ENCODE peak calls at places on chromosomes 1 and 21, in five cellular contexts. Q is GM12878, V is left lung, M is tibial artery, L is fibroblast of mammary gland. S is an unnamed sample.

GRCh38 chr1:183653468-183653794 is 315 bp upstream of the APOBEC4 start:
- DNase-seq in V (no peak), M (no peak), L (no peak), Q (no peak), S (no peak)

GRCh38 chr1:14599173-14599754 is 779 bp downstream of the KAZN start:
- DNase-seq in V (peak; percentile 71), M (no peak), Q (no peak), L (no peak), S (no peak)

GRCh38 chr1:4170953-4171352 is 270.9 kb upstream of the C1orf174 start:
- DNase-seq in Q (no peak), V (no peak), M (peak; percentile 25), L (no peak), S (peak; percentile 44)

GRCh38 chr1:213374369-213374768 is 323.3 kb downstream of the RPS6KC1 start:
- DNase-seq in M (no peak), Q (no peak), V (no peak), L (peak; percentile 43), S (peak; percentile 58)

GRCh38 chr1:209876091-209876800 is 48.5 kb downstream of the UTP25 start:
- DNase-seq in Q (no peak), V (no peak), L (no peak), M (no peak), S (no peak)

GRCh38 chr1:33429332-33429731 is 1.6 kb downstream of the PHC2 start:
- DNase-seq in V (no peak), L (no peak), Q (no peak), M (no peak), S (no peak)

GRCh38 chr1:231934797-231935196 is 308.2 kb downstream of the DISC1 start:
- DNase-seq in L (no peak), V (no peak), M (no peak), Q (no peak), S (no peak)

GRCh38 chr1:109767596-109768334 is 4.0 kb upstream of the EPS8L3 start:
- DNase-seq in L (no peak), M (peak; percentile 53), V (no peak), Q (no peak), S (no peak)

GRCh38 chr1:2588661-2589330 is 2.2 kb downstream of the PRXL2B start:
- DNase-seq in L (no peak), M (no peak), Q (no peak), V (peak; percentile 79), S (no peak)

GRCh38 chr1:40657046-40657445 is 8.4 kb downstream of the RIMS3 start:
- DNase-seq in V (no peak), M (no peak), L (no peak), Q (no peak), S (no peak)

GRCh38 chr21:30194701-30195299 is 21.1 kb downstream of the CLDN8 start:
- DNase-seq in Q (no peak), L (peak; percentile 57), M (no peak), V (no peak), S (peak; percentile 59)

GRCh38 chr1:152167835-152168534 is 9.0 kb upstream of the RPTN start:
- DNase-seq in L (peak; percentile 93), Q (no peak), M (no peak), V (no peak), S (peak; percentile 65)

GRCh38 chr1:232174306-232174705 is 455.6 kb downstream of the SIPA1L2 start:
- DNase-seq in L (no peak), Q (no peak), V (no peak), M (no peak), S (no peak)

GRCh38 chr1:236065509-236066005 is 667 bp upstream of the NID1 start:
- DNase-seq in Q (no peak), L (no peak), V (no peak), M (peak; percentile 72), S (no peak)

GRCh38 chr1:231206856-231207255 is 34.2 kb upstream of the GNPAT start:
- DNase-seq in Q (no peak), V (no peak), L (no peak), M (no peak), S (peak; percentile 17)

DNA sequence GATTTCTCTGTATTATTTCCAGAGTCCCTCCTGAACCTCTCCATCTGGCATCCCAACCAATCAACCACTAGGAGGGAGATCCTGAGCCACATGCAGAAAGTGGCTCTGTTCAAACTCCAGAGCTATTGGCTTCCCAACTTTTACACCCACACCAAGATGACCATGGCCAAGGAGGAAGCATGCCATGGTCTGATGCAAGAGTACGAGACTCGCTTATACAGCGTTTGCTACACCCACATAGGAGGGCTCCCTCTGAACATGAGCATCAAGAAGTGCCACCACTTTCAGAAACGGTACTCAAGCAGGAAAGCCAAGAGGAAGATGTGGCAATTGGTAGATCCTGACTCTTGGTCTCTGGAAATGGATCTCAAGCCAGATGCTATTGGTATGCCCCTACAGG is 23.6 kb downstream of the RGSL1 start:
- DNase-seq in V (no peak), L (no peak), M (no peak), Q (no peak), S (no peak)
- TF ChIP-seq CTCF in V (no peak), L (no peak), M (no peak), Q (no peak), S (no peak)

DNA sequence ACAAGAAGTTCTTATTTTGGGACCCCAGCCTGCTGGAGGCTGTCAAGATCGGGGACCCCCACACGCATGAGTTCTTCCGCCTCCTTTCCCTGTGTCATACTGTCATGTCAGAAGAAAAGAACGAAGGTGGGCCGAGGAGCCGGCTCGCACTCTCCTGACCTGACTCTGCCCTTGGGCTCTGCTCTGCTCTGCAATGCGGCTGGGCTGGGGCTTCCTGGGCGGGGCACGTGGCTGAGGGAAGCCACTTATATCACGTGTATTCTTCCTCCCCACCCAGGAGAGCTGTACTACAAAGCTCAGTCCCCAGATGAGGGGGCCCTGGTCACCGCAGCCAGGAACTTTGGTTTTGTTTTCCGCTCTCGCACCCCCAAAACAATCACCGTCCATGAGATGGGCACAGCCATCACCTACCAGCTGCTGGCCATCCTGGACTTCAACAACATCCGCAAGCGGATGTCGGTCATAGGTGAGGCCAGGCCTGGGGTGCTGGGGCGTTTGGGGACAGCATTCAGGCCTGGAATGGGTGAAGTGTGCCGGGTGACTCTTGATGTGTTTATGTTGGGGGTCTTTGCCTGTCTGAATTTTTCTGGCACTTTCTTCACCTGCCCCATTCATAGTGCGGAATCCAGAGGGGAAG is 17.6 kb downstream of the ATP8B2 start:
- DNase-seq in L (no peak), V (peak; percentile 86), Q (no peak), M (no peak), S (no peak)
- H3K4me3 ChIP-seq in L (no peak overlapping the region), V (no peak overlapping the region), Q (no peak overlapping the region), M (no peak overlapping the region), S (no peak overlapping the region)

GRCh38 chr1:156680056-156680455 is 2.8 kb upstream of the NES start:
- DNase-seq in M (no peak), Q (no peak), L (no peak), V (no peak), S (no peak)

GRCh38 chr1:156684227-156684782 is 7.1 kb upstream of the NES start:
- DNase-seq in Q (no peak), V (no peak), L (peak; percentile 82), M (no peak), S (peak; percentile 46)

GRCh38 chr1:156681196-156681595 is 4.0 kb upstream of the NES start:
- DNase-seq in M (no peak), L (no peak), V (no peak), Q (no peak), S (no peak)

GRCh38 chr1:156677616-156678596 is 699 bp upstream of the NES start:
- DNase-seq in M (peak; percentile 84), Q (no peak), L (peak; percentile 84), V (peak; percentile 64), S (peak; percentile 68)

GRCh38 chr1:156682166-156682890 is 5.1 kb upstream of the NES start:
- DNase-seq in V (no peak), L (no peak), M (no peak), Q (no peak), S (no peak)
- TF ChIP-seq CTCF in V (no peak), L (no peak), M (no peak), Q (no peak), S (no peak)

GRCh38 chr1:1420654-1421134 is 382 bp downstream of the ANKRD65 start:
- DNase-seq in Q (no peak), L (no peak), V (no peak), M (no peak), S (no peak)
- H3K4me3 ChIP-seq in Q (no peak overlapping the region), L (no peak overlapping the region), V (peak overlapping the region; percentile 41), M (peak overlapping the region; percentile 29), S (no peak overlapping the region)

DNA sequence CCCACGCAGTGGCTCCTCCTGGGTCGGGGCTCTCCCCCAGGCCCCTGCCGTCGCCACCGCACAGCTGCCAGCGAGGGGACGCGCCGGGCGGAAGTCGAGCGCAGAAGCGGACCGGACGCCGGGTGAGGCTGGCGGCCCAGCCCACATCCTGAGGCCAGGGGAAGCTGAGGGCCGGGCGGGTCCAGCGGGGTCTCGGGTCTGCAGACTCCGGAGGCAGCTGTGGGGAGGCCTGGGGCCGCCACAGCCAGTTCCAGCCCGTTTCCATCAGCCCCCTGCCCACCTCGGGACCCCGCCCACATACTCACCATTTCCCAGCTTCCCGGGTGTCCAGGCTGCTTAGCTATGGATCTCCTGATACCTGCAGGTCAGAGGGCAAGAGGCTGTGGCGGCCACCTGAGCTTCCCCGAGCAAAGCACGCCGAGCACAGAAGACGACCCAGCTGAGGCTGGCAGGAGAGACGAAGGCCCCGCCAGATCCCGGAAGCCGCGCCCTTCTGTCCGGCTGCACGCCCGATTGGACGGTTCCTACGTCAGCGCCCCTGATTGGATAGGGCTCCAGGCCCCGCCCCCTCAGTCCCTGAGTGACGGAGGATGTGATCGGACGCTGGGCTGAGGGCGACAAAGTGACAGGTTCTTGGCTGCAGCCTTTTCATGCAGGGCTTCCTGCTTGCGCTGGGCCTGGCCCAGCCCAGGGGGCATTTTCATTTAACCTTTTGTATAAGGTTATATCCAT is 38.7 kb upstream of the ZNF124 start:
- DNase-seq in M (peak; percentile 99), Q (peak; percentile 87), L (peak; percentile 84), V (peak; percentile 96), S (peak; percentile 98)
- TF ChIP-seq CTCF in M (no peak), Q (no peak), L (no peak), V (no peak), S (no peak)

DNA sequence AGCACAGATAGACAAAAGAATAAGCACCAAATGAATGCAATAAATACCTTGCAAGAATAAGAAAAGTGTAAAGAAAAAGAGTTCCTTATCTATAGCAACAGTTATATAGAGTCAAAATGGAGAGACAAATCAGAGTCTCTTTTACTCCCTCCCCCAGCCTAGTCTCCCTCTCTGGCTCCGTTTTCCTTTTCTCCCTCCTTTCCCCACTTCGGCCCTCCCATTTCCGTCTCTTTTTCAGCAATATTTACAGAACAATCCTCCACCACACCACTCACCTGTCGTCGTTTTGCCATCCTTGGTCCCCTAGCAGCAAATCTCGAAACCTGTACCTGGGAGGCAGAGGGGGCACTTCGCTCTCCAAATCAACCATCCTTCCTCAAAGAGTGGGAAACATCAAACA is 300 bp downstream of the KCNT2 start:
- DNase-seq in L (no peak), M (no peak), Q (no peak), V (no peak), S (no peak)
- H3K4me3 ChIP-seq in L (peak overlapping the region; percentile 64), M (peak overlapping the region; percentile 56), Q (no peak overlapping the region), V (peak overlapping the region; percentile 44), S (no peak overlapping the region)

GRCh38 chr1:160781129-160781808 is 14.7 kb upstream of the LY9 start:
- DNase-seq in L (no peak), V (no peak), Q (no peak), M (no peak), S (no peak)
- TF ChIP-seq CTCF in L (no peak), V (no peak), Q (no peak), M (no peak), S (no peak)

S was measured in NB4.